ENCODE peak calls at places on chromosome 13, in eight cellular contexts. J, Q, R, X, P, Y, L and T are unnamed samples. For H3K4me1, the result is how much of the 10 kb centered on the place peaks cover.

GRCh38 chr13:51619614-51620013 is 35.4 kb downstream of the WDFY2 start:
- DNase-seq in P (no peak), J (no peak), X (no peak), Q (peak), R (no peak), Y (no peak), L (no peak), T (no peak)

GRCh38 chr13:97279913-97280312 is 57.8 kb downstream of the MBNL2 start:
- DNase-seq in X (no peak), Q (peak), L (no peak), Y (no peak), J (no peak), P (no peak), R (no peak), T (no peak)

GRCh38 chr13:98802548-98802947 is 50.1 kb upstream of the SLC15A1 start:
- DNase-seq in Y (no peak), X (no peak), R (no peak), L (no peak), Q (no peak), J (no peak), P (no peak), T (no peak)

GRCh38 chr13:49292742-49293498 is 45.2 kb downstream of the CDADC1 start:
- DNase-seq in X (peak), L (no peak), P (no peak), R (no peak), Y (peak), J (no peak), Q (peak), T (peak)

GRCh38 chr13:74560325-74560724 is 426.1 kb upstream of the KLF12 start:
- DNase-seq in L (no peak), X (no peak), R (no peak), J (no peak), P (peak), Y (no peak), Q (no peak), T (no peak)

GRCh38 chr13:97946951-97947588 is 6.4 kb upstream of the IPO5 start:
- DNase-seq in P (no peak), L (no peak), J (no peak), R (peak), Q (peak), Y (no peak), X (no peak), T (no peak)

GRCh38 chr13:50161052-50161451 is 145.8 kb downstream of the KCNRG start:
- DNase-seq in Q (peak), R (no peak), L (no peak), J (no peak), Y (no peak), P (no peak), X (no peak), T (no peak)

GRCh38 chr13:74131206-74131605 is 3.0 kb downstream of the KLF12 start:
- DNase-seq in Y (no peak), R (no peak), J (peak), P (no peak), Q (no peak), L (no peak), X (no peak), T (no peak)

GRCh38 chr13:43127103-43127817 is 103.9 kb downstream of the DNAJC15 start:
- DNase-seq in Y (no peak), L (no peak), P (no peak), J (no peak), R (no peak), Q (no peak), X (no peak), T (no peak)

GRCh38 chr13:48741377-48741776 is 87.6 kb downstream of the CYSLTR2 start:
- DNase-seq in Q (peak), R (no peak), L (no peak), P (no peak), Y (no peak), X (no peak), J (no peak), T (no peak)

GRCh38 chr13:73059460-73060250 is 850 bp downstream of the KLF5 start:
- DNase-seq in J (peak), L (peak), Q (peak), X (peak), R (peak), Y (peak), P (no peak), T (peak)

GRCh38 chr13:39910041-39910440 is 254.6 kb downstream of the COG6 start:
- DNase-seq in Q (no peak), P (no peak), R (no peak), Y (no peak), J (no peak), L (no peak), X (no peak), T (no peak)

GRCh38 chr13:41006296-41006695 is 12.8 kb downstream of the ELF1 start:
- DNase-seq in X (no peak), L (no peak), P (no peak), Q (no peak), J (no peak), Y (no peak), R (no peak), T (no peak)

GRCh38 chr13:41007359-41008118 is 11.6 kb downstream of the ELF1 start:
- DNase-seq in Q (peak), R (no peak), X (no peak), P (no peak), L (no peak), J (no peak), Y (no peak), T (no peak)

GRCh38 chr13:41006951-41007350 is 12.2 kb downstream of the ELF1 start:
- DNase-seq in Q (no peak), J (no peak), R (no peak), X (no peak), Y (no peak), L (no peak), P (no peak), T (no peak)

GRCh38 chr13:41005709-41006108 is 13.4 kb downstream of the ELF1 start:
- DNase-seq in X (no peak), Q (no peak), Y (no peak), L (no peak), P (no peak), J (no peak), R (no peak), T (no peak)

DNA sequence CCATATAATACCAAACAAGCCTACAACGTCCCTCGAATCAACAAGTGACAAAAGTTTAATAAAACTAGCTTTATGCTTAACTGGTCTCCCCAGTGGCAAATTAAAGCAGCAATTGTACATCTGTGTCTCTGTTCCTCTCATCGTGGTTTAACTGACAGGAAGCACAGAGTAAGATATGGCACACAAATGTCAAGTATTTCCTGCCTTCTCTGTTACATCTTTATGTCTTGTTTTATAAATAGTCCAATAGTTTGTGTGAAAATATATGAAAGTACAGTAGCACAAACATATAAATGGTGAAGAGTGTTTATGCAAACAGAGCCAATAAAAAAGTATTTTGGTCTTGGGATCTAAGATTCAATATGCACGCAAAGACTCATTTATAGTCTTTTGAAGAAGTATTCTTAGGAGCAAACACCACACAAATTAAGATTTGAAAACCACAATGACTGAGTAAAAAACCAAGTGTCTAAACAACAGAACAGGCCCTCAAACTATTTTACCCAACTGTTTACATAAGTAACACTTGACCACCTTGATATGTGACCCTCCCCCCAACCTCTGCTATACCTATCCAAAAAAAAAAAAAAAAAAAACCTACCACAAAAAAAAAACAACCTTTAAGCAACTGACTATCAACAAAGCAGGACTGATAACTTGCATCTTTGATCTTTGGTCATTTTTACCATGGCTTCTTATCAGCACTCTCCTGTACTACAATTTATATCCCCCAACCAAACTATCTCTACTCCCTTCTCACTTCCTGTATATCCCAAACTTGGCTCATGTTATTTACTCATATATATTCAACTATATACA is 14.0 kb downstream of the ELF1 start:
- DNase-seq in R (no peak), Q (no peak), P (peak), L (no peak), J (no peak), X (no peak), Y (no peak), T (no peak)
- H3K4me1 ChIP-seq in R (half or more), Q (under half), P (half or more), L (under half), J (under half), X (half or more), Y (under half), T (under half)

DNA sequence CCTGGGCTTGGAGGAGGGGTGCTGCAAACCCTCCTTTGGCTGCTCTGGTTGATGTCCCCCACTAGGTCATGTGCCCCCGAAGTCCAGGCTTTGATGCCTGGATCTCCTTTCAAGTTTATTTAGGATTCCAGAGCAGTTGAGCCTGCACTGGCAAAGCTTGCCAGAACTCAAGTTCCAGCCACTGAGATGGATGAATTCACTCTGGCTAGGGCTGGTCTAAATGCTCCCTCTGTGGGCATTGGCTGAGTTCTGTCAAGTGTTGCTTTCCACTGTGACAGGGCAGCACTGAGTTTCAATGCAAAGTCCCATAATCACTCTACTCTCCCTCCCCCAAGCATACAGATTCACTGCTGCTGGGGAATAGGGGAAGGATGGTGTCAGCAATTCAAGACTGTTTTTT is 17.8 kb upstream of the LMO7 start:
- DNase-seq in Q (no peak), L (no peak), Y (no peak), J (no peak), X (no peak), P (no peak), R (no peak), T (no peak)
- H3K27ac ChIP-seq in Q (peak), L (no peak), Y (no peak), J (no peak), X (no peak), P (no peak), R (no peak), T (no peak)

GRCh38 chr13:26991508-26992181 is 180.0 kb downstream of the USP12 start:
- DNase-seq in X (peak), Y (peak), J (peak), R (peak), Q (peak), P (no peak), L (no peak), T (no peak)

GRCh38 chr13:26987614-26988013 is 184.0 kb downstream of the USP12 start:
- DNase-seq in X (no peak), J (peak), P (no peak), R (no peak), L (no peak), Y (no peak), Q (no peak), T (no peak)

GRCh38 chr13:26992951-26993490 is 178.6 kb downstream of the USP12 start:
- DNase-seq in P (no peak), R (no peak), J (no peak), Q (no peak), Y (no peak), L (no peak), X (no peak), T (no peak)

GRCh38 chr13:26988059-26988769 is 183.4 kb downstream of the USP12 start:
- DNase-seq in R (no peak), L (no peak), P (no peak), J (no peak), Y (no peak), Q (no peak), X (no peak), T (no peak)

DNA sequence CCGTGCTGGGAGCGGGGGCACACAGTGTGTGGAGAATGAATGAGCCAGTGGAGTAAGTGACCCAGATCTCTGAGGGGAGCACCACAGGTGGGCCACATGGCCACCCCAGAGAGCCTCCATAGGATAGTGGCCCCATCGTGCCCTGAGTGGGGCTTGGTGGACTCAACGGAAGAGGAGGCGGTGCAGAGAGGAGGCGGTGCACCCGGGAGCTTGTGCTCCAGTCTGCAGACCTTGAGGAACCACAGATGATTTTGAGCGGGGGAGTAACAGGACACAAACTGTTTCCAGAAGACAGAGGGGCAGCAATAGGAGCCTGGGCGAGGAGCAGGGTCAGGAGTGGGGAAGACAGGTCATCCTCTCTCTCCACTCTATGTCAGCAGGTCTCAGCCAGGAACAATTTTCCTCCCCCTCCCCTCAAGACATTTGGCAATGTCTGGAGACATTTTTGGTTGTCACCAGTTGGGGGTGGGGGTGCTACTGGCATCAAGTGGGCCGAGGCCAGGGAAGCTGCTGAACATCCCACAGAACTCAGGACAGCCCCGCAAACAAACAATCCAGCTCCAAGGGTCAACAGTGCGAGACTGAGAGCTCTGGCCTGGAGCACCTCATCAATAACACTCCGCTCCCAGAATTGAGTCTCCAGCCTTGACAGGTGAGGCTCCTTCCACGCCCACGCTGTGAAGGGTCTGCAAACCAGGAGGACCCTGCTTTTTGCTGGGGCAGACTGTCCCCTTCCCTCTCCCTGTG is 182.2 kb downstream of the USP12 start:
- DNase-seq in X (no peak), P (no peak), L (no peak), Y (no peak), J (no peak), R (no peak), Q (no peak), T (no peak)
- H3K4me1 ChIP-seq in X (under half), P (under half), L (under half), Y (under half), J (under half), R (under half), Q (under half), T (under half)

DNA sequence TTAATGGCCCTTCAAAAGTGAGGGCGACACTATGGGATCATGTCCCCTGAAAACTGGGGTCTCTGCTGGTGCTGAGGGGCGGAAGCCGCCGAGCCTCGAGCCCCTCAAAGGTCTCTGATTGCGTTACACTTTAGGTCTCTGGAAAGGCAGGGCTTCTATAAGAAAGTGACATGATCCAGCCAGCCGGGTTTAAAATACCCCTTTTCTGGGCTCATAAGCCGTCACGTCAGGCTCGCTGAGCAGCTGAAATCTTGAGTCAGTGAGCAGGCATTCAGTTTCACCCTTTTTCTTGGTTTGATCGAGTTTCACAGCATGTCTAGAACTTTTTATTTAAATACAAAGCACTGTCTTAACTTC is 600 bp upstream of the HMGB1 start:
- DNase-seq in R (no peak), X (no peak), Q (peak), P (no peak), L (no peak), J (no peak), Y (no peak), T (no peak)
- H3K27ac ChIP-seq in R (peak), X (peak), Q (peak), P (peak), L (no peak), J (no peak), Y (no peak), T (no peak)

GRCh38 chr13:35855531-35856019 is 275.6 kb downstream of the DCLK1 start:
- DNase-seq in R (peak), X (no peak), Y (no peak), Q (no peak), J (no peak), L (peak), P (no peak), T (no peak)
- H3K4me1 ChIP-seq in R (under half), X (under half), Y (under half), Q (under half), J (under half), L (under half), P (under half), T (under half)

GRCh38 chr13:44220948-44221347 is 152.7 kb upstream of the SERP2 start:
- DNase-seq in X (no peak), R (no peak), P (no peak), J (no peak), L (no peak), Y (no peak), Q (no peak), T (no peak)
- H3K27ac ChIP-seq in X (peak), R (no peak), P (no peak), J (no peak), L (no peak), Y (no peak), Q (no peak), T (no peak)

DNA sequence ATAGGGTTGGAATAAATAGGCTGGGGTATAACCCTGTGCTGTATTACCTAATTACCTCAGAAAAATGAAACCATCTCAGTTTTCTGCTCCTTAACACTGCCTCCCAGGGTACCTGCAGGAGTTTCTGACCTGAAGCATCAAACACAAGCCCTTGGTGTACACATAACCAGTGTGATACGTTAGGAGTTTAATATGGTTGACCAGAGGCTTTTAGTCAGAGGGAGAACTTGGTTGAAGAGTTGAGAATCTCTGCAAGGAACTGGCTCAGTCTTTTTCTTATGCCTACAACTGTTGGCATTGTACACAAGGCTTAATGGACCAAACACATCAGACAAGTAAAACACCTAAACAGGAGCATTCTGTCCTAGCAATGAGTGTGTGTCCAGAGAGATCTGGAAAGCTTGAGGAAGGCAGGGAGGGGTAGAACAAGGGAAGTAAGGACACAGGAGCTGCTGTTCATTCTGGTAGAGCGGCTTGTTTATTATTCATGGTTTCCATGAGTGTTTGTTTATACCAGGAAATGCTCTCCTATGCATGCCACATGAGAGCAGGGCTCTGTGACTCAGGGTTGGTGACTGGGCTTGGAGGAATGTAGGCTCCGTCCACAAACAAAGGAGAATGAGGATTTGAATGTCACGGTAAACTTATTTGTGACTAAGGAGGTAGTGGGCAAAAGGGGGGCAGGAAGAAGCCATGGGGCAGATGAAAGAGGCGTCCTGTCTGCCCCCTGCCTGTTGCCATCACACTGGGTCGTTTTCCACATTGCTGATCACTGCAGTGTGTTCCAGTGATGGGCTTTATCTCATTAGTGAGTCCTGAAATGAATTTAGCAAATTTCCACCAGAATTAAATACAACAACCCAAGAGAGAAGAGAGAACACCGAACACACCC is 11.9 kb upstream of the SPATA13 start:
- DNase-seq in L (peak), X (peak), P (no peak), Y (no peak), J (no peak), Q (peak), R (peak), T (peak)
- H3K4me1 ChIP-seq in L (under half), X (half or more), P (under half), Y (under half), J (under half), Q (under half), R (half or more), T (under half)

GRCh38 chr13:37914781-37915391 is 45.3 kb upstream of the TRPC4 start:
- DNase-seq in Q (peak), J (no peak), Y (no peak), R (no peak), L (peak), X (no peak), P (no peak), T (no peak)
- H3K27ac ChIP-seq in Q (no peak), J (no peak), Y (no peak), R (no peak), L (no peak), X (no peak), P (no peak), T (no peak)

GRCh38 chr13:25602206-25602605 is 230.4 kb downstream of the ATP8A2 start:
- DNase-seq in X (no peak), P (no peak), Q (no peak), L (peak), Y (no peak), J (no peak), R (no peak), T (no peak)

GRCh38 chr13:25598421-25598820 is 226.6 kb downstream of the ATP8A2 start:
- DNase-seq in P (no peak), X (no peak), L (no peak), Q (no peak), J (no peak), Y (no peak), R (no peak), T (no peak)
- H3K4me1 ChIP-seq in P (under half), X (under half), L (under half), Q (under half), J (under half), Y (under half), R (under half), T (under half)

DNA sequence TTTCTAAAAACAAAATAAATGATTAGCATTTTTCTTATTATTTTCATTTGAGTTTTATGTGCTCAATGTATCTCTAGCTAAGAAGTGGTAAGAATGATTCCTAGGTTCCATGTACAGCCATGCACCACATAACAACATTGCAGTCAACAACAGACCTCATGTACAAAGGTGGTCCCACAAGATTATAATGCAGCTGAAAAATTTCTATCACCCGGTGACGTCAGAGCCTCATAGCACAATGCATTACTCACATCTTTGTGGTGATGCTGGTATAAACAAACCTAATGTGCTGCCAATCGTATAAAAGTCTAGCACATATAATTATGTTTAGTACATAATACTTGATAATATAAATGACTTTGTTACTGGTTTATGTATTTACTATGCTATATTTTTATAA is 120.5 kb downstream of the SLC7A1 start:
- DNase-seq in Q (peak), L (no peak), X (no peak), R (no peak), P (no peak), Y (no peak), J (no peak), T (no peak)
- H3K27ac ChIP-seq in Q (no peak), L (no peak), X (no peak), R (no peak), P (no peak), Y (no peak), J (no peak), T (no peak)